ENCODE peak calls at places on chromosomes 3 and 15, in six cellular contexts. One of them, this sample, is unnamed.

GRCh38 chr3:69357196-69357595 is 28.7 kb downstream of the FRMD4B start:
- DNase-seq in adrenal gland: no peak
- DNase-seq in heart left ventricle: no peak
- DNase-seq in GM12891: no peak
- DNase-seq in IMR-90: no peak
- DNase-seq in transverse colon: no peak
- DNase-seq in this sample: no peak

GRCh38 chr3:52795298-52795900 is 803 bp downstream of the ITIH3 start:
- DNase-seq in adrenal gland: no peak
- DNase-seq in heart left ventricle: no peak
- DNase-seq in GM12891: no peak
- DNase-seq in IMR-90: no peak
- DNase-seq in transverse colon: no peak
- DNase-seq in this sample: no peak

GRCh38 chr3:69009559-69010410 is 3.7 kb downstream of the EOGT start:
- DNase-seq in adrenal gland: no peak
- DNase-seq in heart left ventricle: no peak
- DNase-seq in GM12891: no peak
- DNase-seq in IMR-90: peak
- DNase-seq in transverse colon: no peak
- DNase-seq in this sample: no peak

GRCh38 chr3:185687479-185687878 is 101.4 kb downstream of the SENP2 start:
- DNase-seq in adrenal gland: no peak
- DNase-seq in heart left ventricle: no peak
- DNase-seq in GM12891: no peak
- DNase-seq in IMR-90: peak
- DNase-seq in transverse colon: no peak
- DNase-seq in this sample: no peak

GRCh38 chr3:28117598-28117997 is 123.8 kb upstream of the CMC1 start:
- DNase-seq in adrenal gland: no peak
- DNase-seq in heart left ventricle: no peak
- DNase-seq in GM12891: no peak
- DNase-seq in IMR-90: no peak
- DNase-seq in transverse colon: no peak
- DNase-seq in this sample: no peak

GRCh38 chr3:126124148-126124868 is 40.4 kb upstream of the SLC41A3 start:
- DNase-seq in adrenal gland: peak
- DNase-seq in heart left ventricle: no peak
- DNase-seq in GM12891: no peak
- DNase-seq in IMR-90: no peak
- DNase-seq in transverse colon: peak
- DNase-seq in this sample: no peak

GRCh38 chr15:76337047-76337738 is 620 bp downstream of the ISL2 start:
- DNase-seq in adrenal gland: no peak
- DNase-seq in heart left ventricle: no peak
- DNase-seq in GM12891: no peak
- DNase-seq in IMR-90: peak
- DNase-seq in transverse colon: peak
- DNase-seq in this sample: peak

GRCh38 chr3:177977381-177978158 is 558.7 kb upstream of the KCNMB2 start:
- DNase-seq in adrenal gland: no peak
- DNase-seq in heart left ventricle: no peak
- DNase-seq in GM12891: no peak
- DNase-seq in IMR-90: peak
- DNase-seq in transverse colon: no peak
- DNase-seq in this sample: peak

GRCh38 chr3:50624634-50625033 is 7.7 kb downstream of the MAPKAPK3 start:
- DNase-seq in adrenal gland: no peak
- DNase-seq in heart left ventricle: no peak
- DNase-seq in GM12891: no peak
- DNase-seq in IMR-90: no peak
- DNase-seq in transverse colon: no peak
- DNase-seq in this sample: no peak

GRCh38 chr3:197983076-197983475 is 23.1 kb downstream of the LMLN start:
- DNase-seq in adrenal gland: no peak
- DNase-seq in heart left ventricle: no peak
- DNase-seq in GM12891: no peak
- DNase-seq in IMR-90: no peak
- DNase-seq in transverse colon: no peak
- DNase-seq in this sample: no peak

GRCh38 chr3:49422379-49423248 is at the start of gene AMT:
- DNase-seq in adrenal gland: peak
- DNase-seq in heart left ventricle: peak
- DNase-seq in GM12891: no peak
- DNase-seq in IMR-90: peak
- DNase-seq in transverse colon: peak
- DNase-seq in this sample: no peak

GRCh38 chr3:56811545-56812202 is 9.9 kb upstream of the ARHGEF3 start:
- DNase-seq in adrenal gland: no peak
- DNase-seq in heart left ventricle: no peak
- DNase-seq in GM12891: no peak
- DNase-seq in IMR-90: no peak
- DNase-seq in transverse colon: no peak
- DNase-seq in this sample: no peak

GRCh38 chr15:57545995-57546394 is 45.7 kb upstream of the MYZAP start:
- DNase-seq in adrenal gland: no peak
- DNase-seq in heart left ventricle: no peak
- DNase-seq in GM12891: no peak
- DNase-seq in IMR-90: no peak
- DNase-seq in transverse colon: no peak
- DNase-seq in this sample: no peak

GRCh38 chr15:71448688-71449114 is 333.4 kb downstream of the THSD4 start:
- DNase-seq in adrenal gland: peak
- DNase-seq in heart left ventricle: no peak
- DNase-seq in GM12891: no peak
- DNase-seq in IMR-90: peak
- DNase-seq in transverse colon: peak
- DNase-seq in this sample: no peak

GRCh38 chr3:187336322-187336721 is 31.9 kb upstream of the RTP4 start:
- DNase-seq in adrenal gland: no peak
- DNase-seq in heart left ventricle: no peak
- DNase-seq in GM12891: no peak
- DNase-seq in IMR-90: no peak
- DNase-seq in transverse colon: no peak
- DNase-seq in this sample: no peak

GRCh38 chr3:33187368-33187634 is 31.3 kb downstream of the SUSD5 start:
- DNase-seq in adrenal gland: no peak
- DNase-seq in heart left ventricle: no peak
- DNase-seq in GM12891: no peak
- DNase-seq in IMR-90: peak
- DNase-seq in transverse colon: no peak
- DNase-seq in this sample: no peak

GRCh38 chr3:99777210-99777549 is 40.5 kb upstream of the CMSS1 start:
- DNase-seq in adrenal gland: no peak
- DNase-seq in heart left ventricle: no peak
- DNase-seq in GM12891: no peak
- DNase-seq in IMR-90: no peak
- DNase-seq in transverse colon: no peak
- DNase-seq in this sample: no peak

GRCh38 chr3:67292356-67293225 is 294.5 kb downstream of the KBTBD8 start:
- DNase-seq in adrenal gland: peak
- DNase-seq in heart left ventricle: no peak
- DNase-seq in GM12891: no peak
- DNase-seq in IMR-90: no peak
- DNase-seq in transverse colon: peak
- DNase-seq in this sample: no peak

GRCh38 chr3:37943126-37943525 is 47.5 kb upstream of the VILL start:
- DNase-seq in adrenal gland: no peak
- DNase-seq in heart left ventricle: no peak
- DNase-seq in GM12891: no peak
- DNase-seq in IMR-90: no peak
- DNase-seq in transverse colon: no peak
- DNase-seq in this sample: no peak

GRCh38 chr3:152688313-152688712 is 146.6 kb upstream of the P2RY1 start:
- DNase-seq in adrenal gland: no peak
- DNase-seq in heart left ventricle: no peak
- DNase-seq in GM12891: no peak
- DNase-seq in IMR-90: no peak
- DNase-seq in transverse colon: no peak
- DNase-seq in this sample: peak

GRCh38 chr15:55194246-55194645 is 2.5 kb downstream of the RSL24D1 start:
- DNase-seq in adrenal gland: no peak
- DNase-seq in heart left ventricle: no peak
- DNase-seq in GM12891: no peak
- DNase-seq in IMR-90: peak
- DNase-seq in transverse colon: no peak
- DNase-seq in this sample: no peak

GRCh38 chr3:71703796-71704195 is 21.4 kb downstream of the EIF4E3 start:
- DNase-seq in adrenal gland: no peak
- DNase-seq in heart left ventricle: no peak
- DNase-seq in GM12891: no peak
- DNase-seq in IMR-90: no peak
- DNase-seq in transverse colon: no peak
- DNase-seq in this sample: no peak

GRCh38 chr3:171113716-171114115 is 87.2 kb upstream of the SLC2A2 start:
- DNase-seq in adrenal gland: no peak
- DNase-seq in heart left ventricle: no peak
- DNase-seq in GM12891: no peak
- DNase-seq in IMR-90: no peak
- DNase-seq in transverse colon: no peak
- DNase-seq in this sample: no peak

GRCh38 chr15:70853855-70854668 is at the start of gene LARP6:
- DNase-seq in adrenal gland: peak
- DNase-seq in heart left ventricle: peak
- DNase-seq in GM12891: peak
- DNase-seq in IMR-90: peak
- DNase-seq in transverse colon: peak
- DNase-seq in this sample: peak

GRCh38 chr15:77402740-77403379 is 17.0 kb downstream of the PEAK1 start:
- DNase-seq in adrenal gland: no peak
- DNase-seq in heart left ventricle: no peak
- DNase-seq in GM12891: no peak
- DNase-seq in IMR-90: peak
- DNase-seq in transverse colon: no peak
- DNase-seq in this sample: no peak

GRCh38 chr3:194925614-194926013 is 239.9 kb downstream of the FAM43A start:
- DNase-seq in adrenal gland: no peak
- DNase-seq in heart left ventricle: no peak
- DNase-seq in GM12891: no peak
- DNase-seq in IMR-90: no peak
- DNase-seq in transverse colon: no peak
- DNase-seq in this sample: no peak
- TF ChIP-seq POLR2A in adrenal gland: no peak
- TF ChIP-seq POLR2A in heart left ventricle: no peak
- TF ChIP-seq POLR2A in GM12891: no peak
- TF ChIP-seq POLR2A in IMR-90: no peak
- TF ChIP-seq POLR2A in transverse colon: no peak
- TF ChIP-seq POLR2A in this sample: no peak

GRCh38 chr3:97764186-97765055 is at the start of gene ARL6:
- DNase-seq in adrenal gland: peak
- DNase-seq in heart left ventricle: peak
- DNase-seq in GM12891: peak
- DNase-seq in IMR-90: peak
- DNase-seq in transverse colon: peak
- DNase-seq in this sample: peak
- TF ChIP-seq POLR2A in adrenal gland: peak
- TF ChIP-seq POLR2A in heart left ventricle: peak
- TF ChIP-seq POLR2A in GM12891: peak
- TF ChIP-seq POLR2A in IMR-90: no peak
- TF ChIP-seq POLR2A in transverse colon: no peak
- TF ChIP-seq POLR2A in this sample: no peak

GRCh38 chr15:40564591-40565332 is at the start of gene CCDC32:
- DNase-seq in adrenal gland: peak
- DNase-seq in heart left ventricle: peak
- DNase-seq in GM12891: peak
- DNase-seq in IMR-90: peak
- DNase-seq in transverse colon: peak
- DNase-seq in this sample: peak
- TF ChIP-seq POLR2A in adrenal gland: peak
- TF ChIP-seq POLR2A in heart left ventricle: peak
- TF ChIP-seq POLR2A in GM12891: peak
- TF ChIP-seq POLR2A in IMR-90: peak
- TF ChIP-seq POLR2A in transverse colon: peak
- TF ChIP-seq POLR2A in this sample: peak

DNA sequence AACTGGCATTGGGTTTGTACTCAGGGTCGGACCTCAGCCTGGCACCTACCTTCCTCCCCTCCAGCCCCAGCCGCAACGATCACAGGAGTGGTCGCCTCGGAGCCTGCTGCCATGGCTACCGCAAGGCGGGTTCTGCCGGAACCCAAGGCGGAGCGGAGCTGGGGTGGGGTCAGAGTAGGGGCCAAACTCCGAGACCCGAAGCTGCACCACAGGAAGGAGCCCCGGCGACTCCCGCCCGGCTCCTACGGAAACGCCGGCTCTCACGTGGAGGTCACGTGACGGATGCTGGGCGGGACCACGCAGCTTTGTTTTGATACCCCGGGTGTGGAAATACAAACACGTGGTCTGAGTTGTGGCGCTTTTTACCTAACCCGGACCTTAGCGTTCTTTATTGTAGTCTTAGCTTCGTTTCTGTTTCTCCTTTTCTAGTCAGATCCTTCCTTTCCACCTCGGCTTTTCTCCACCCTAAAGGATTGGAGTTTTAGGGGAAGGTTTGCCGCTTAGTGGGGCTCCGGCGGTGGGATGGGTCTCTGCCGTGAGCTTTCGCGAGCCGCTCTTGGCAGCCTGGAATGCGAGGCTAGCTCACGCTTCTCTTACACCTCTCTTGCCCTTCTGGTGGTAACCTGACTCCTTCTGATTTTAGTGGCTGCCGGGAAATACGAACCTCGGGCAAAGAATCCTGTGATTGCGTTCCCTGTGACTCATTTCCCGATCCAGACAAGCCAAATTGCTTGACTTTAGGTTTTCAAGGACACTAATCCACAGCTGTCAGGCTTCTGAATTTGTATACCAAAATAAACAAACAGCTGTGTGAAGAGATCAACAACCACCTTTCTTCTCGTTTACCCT is at the start of gene HSPBAP1:
- DNase-seq in adrenal gland: peak
- DNase-seq in heart left ventricle: peak
- DNase-seq in GM12891: peak
- DNase-seq in IMR-90: peak
- DNase-seq in transverse colon: peak
- DNase-seq in this sample: peak
- TF ChIP-seq POLR2A in adrenal gland: peak
- TF ChIP-seq POLR2A in heart left ventricle: peak
- TF ChIP-seq POLR2A in GM12891: peak
- TF ChIP-seq POLR2A in IMR-90: peak
- TF ChIP-seq POLR2A in transverse colon: peak
- TF ChIP-seq POLR2A in this sample: peak